ENCODE peak calls at places on chromosomes 6 and 20, in eight cellular contexts. One of them, this sample, is unnamed.

GRCh38 chr6:1612902-1613301 is 3.2 kb downstream of the FOXC1 start:
- DNase-seq in M059J: peak
- DNase-seq in activated T-cell treated with anti-CD3 and anti-CD28 coated beads, Interleukin-2, amount 50 U/mL, for 24 hours: no peak
- DNase-seq in SHP77: no peak
- DNase-seq in omental fat pad: no peak
- DNase-seq in right cardiac atrium: no peak
- DNase-seq in NCI-H1417 treated with DMSO at 0.1 percent for 48 hours: no peak
- DNase-seq in NCI-H2029: no peak
- DNase-seq in this sample: no peak

GRCh38 chr6:39755231-39755630 is 30.0 kb upstream of the KIF6 start:
- DNase-seq in M059J: peak
- DNase-seq in activated T-cell treated with anti-CD3 and anti-CD28 coated beads, Interleukin-2, amount 50 U/mL, for 24 hours: no peak
- DNase-seq in SHP77: no peak
- DNase-seq in omental fat pad: no peak
- DNase-seq in right cardiac atrium: no peak
- DNase-seq in NCI-H1417 treated with DMSO at 0.1 percent for 48 hours: no peak
- DNase-seq in NCI-H2029: no peak
- DNase-seq in this sample: no peak

GRCh38 chr6:163529605-163530004 is 115.1 kb downstream of the QKI start:
- DNase-seq in M059J: peak
- DNase-seq in activated T-cell treated with anti-CD3 and anti-CD28 coated beads, Interleukin-2, amount 50 U/mL, for 24 hours: no peak
- DNase-seq in SHP77: no peak
- DNase-seq in omental fat pad: no peak
- DNase-seq in right cardiac atrium: no peak
- DNase-seq in NCI-H1417 treated with DMSO at 0.1 percent for 48 hours: no peak
- DNase-seq in NCI-H2029: no peak
- DNase-seq in this sample: no peak

GRCh38 chr6:18327621-18328548 is 59.3 kb upstream of the RNF144B start:
- DNase-seq in M059J: no peak
- DNase-seq in activated T-cell treated with anti-CD3 and anti-CD28 coated beads, Interleukin-2, amount 50 U/mL, for 24 hours: no peak
- DNase-seq in SHP77: peak
- DNase-seq in omental fat pad: no peak
- DNase-seq in right cardiac atrium: peak
- DNase-seq in NCI-H1417 treated with DMSO at 0.1 percent for 48 hours: no peak
- DNase-seq in NCI-H2029: peak
- DNase-seq in this sample: peak

GRCh38 chr20:40262219-40262618 is 426.8 kb downstream of the MAFB start:
- DNase-seq in M059J: no peak
- DNase-seq in activated T-cell treated with anti-CD3 and anti-CD28 coated beads, Interleukin-2, amount 50 U/mL, for 24 hours: no peak
- DNase-seq in SHP77: no peak
- DNase-seq in omental fat pad: no peak
- DNase-seq in right cardiac atrium: no peak
- DNase-seq in NCI-H1417 treated with DMSO at 0.1 percent for 48 hours: no peak
- DNase-seq in NCI-H2029: no peak
- DNase-seq in this sample: no peak

GRCh38 chr20:33668087-33668790 is 1.5 kb downstream of the ACTL10 start:
- DNase-seq in M059J: no peak
- DNase-seq in activated T-cell treated with anti-CD3 and anti-CD28 coated beads, Interleukin-2, amount 50 U/mL, for 24 hours: no peak
- DNase-seq in SHP77: no peak
- DNase-seq in omental fat pad: no peak
- DNase-seq in right cardiac atrium: no peak
- DNase-seq in NCI-H1417 treated with DMSO at 0.1 percent for 48 hours: no peak
- DNase-seq in NCI-H2029: no peak
- DNase-seq in this sample: peak

GRCh38 chr6:130178692-130179091 is 44.1 kb downstream of the SAMD3 start:
- DNase-seq in M059J: peak
- DNase-seq in activated T-cell treated with anti-CD3 and anti-CD28 coated beads, Interleukin-2, amount 50 U/mL, for 24 hours: no peak
- DNase-seq in SHP77: no peak
- DNase-seq in omental fat pad: no peak
- DNase-seq in right cardiac atrium: no peak
- DNase-seq in NCI-H1417 treated with DMSO at 0.1 percent for 48 hours: no peak
- DNase-seq in NCI-H2029: no peak
- DNase-seq in this sample: peak

GRCh38 chr6:24899647-24900325 is 36.0 kb downstream of the RIPOR2 start:
- DNase-seq in M059J: peak
- DNase-seq in activated T-cell treated with anti-CD3 and anti-CD28 coated beads, Interleukin-2, amount 50 U/mL, for 24 hours: peak
- DNase-seq in SHP77: no peak
- DNase-seq in omental fat pad: no peak
- DNase-seq in right cardiac atrium: no peak
- DNase-seq in NCI-H1417 treated with DMSO at 0.1 percent for 48 hours: no peak
- DNase-seq in NCI-H2029: no peak
- DNase-seq in this sample: peak

GRCh38 chr20:34363062-34364012 is at the start of gene ITCH:
- DNase-seq in M059J: peak
- DNase-seq in activated T-cell treated with anti-CD3 and anti-CD28 coated beads, Interleukin-2, amount 50 U/mL, for 24 hours: peak
- DNase-seq in SHP77: peak
- DNase-seq in omental fat pad: peak
- DNase-seq in right cardiac atrium: peak
- DNase-seq in NCI-H1417 treated with DMSO at 0.1 percent for 48 hours: peak
- DNase-seq in NCI-H2029: peak
- DNase-seq in this sample: peak

GRCh38 chr20:25695532-25696383 is 895 bp downstream of the ZNF337 start:
- DNase-seq in M059J: peak
- DNase-seq in activated T-cell treated with anti-CD3 and anti-CD28 coated beads, Interleukin-2, amount 50 U/mL, for 24 hours: no peak
- DNase-seq in SHP77: no peak
- DNase-seq in omental fat pad: no peak
- DNase-seq in right cardiac atrium: no peak
- DNase-seq in NCI-H1417 treated with DMSO at 0.1 percent for 48 hours: no peak
- DNase-seq in NCI-H2029: no peak
- DNase-seq in this sample: no peak

GRCh38 chr20:34621383-34622367 is 55.2 kb downstream of the PIGU start:
- DNase-seq in M059J: peak
- DNase-seq in activated T-cell treated with anti-CD3 and anti-CD28 coated beads, Interleukin-2, amount 50 U/mL, for 24 hours: no peak
- DNase-seq in SHP77: no peak
- DNase-seq in omental fat pad: no peak
- DNase-seq in right cardiac atrium: no peak
- DNase-seq in NCI-H1417 treated with DMSO at 0.1 percent for 48 hours: no peak
- DNase-seq in NCI-H2029: no peak
- DNase-seq in this sample: no peak

GRCh38 chr6:150403458-150404245 is 34.8 kb downstream of the IYD start:
- DNase-seq in M059J: peak
- DNase-seq in activated T-cell treated with anti-CD3 and anti-CD28 coated beads, Interleukin-2, amount 50 U/mL, for 24 hours: no peak
- DNase-seq in SHP77: no peak
- DNase-seq in omental fat pad: no peak
- DNase-seq in right cardiac atrium: peak
- DNase-seq in NCI-H1417 treated with DMSO at 0.1 percent for 48 hours: no peak
- DNase-seq in NCI-H2029: no peak
- DNase-seq in this sample: no peak

GRCh38 chr6:15872252-15873103 is 209.7 kb upstream of the DTNBP1 start:
- DNase-seq in M059J: peak
- DNase-seq in activated T-cell treated with anti-CD3 and anti-CD28 coated beads, Interleukin-2, amount 50 U/mL, for 24 hours: no peak
- DNase-seq in SHP77: no peak
- DNase-seq in omental fat pad: no peak
- DNase-seq in right cardiac atrium: no peak
- DNase-seq in NCI-H1417 treated with DMSO at 0.1 percent for 48 hours: no peak
- DNase-seq in NCI-H2029: no peak
- DNase-seq in this sample: no peak

GRCh38 chr20:50680106-50680960 is 11.0 kb downstream of the RIPOR3 start:
- DNase-seq in M059J: peak
- DNase-seq in activated T-cell treated with anti-CD3 and anti-CD28 coated beads, Interleukin-2, amount 50 U/mL, for 24 hours: no peak
- DNase-seq in SHP77: no peak
- DNase-seq in omental fat pad: no peak
- DNase-seq in right cardiac atrium: no peak
- DNase-seq in NCI-H1417 treated with DMSO at 0.1 percent for 48 hours: no peak
- DNase-seq in NCI-H2029: no peak
- DNase-seq in this sample: peak

GRCh38 chr6:33621396-33622388 is 570 bp downstream of the ITPR3 start:
- DNase-seq in M059J: peak
- DNase-seq in activated T-cell treated with anti-CD3 and anti-CD28 coated beads, Interleukin-2, amount 50 U/mL, for 24 hours: peak
- DNase-seq in SHP77: no peak
- DNase-seq in omental fat pad: no peak
- DNase-seq in right cardiac atrium: peak
- DNase-seq in NCI-H1417 treated with DMSO at 0.1 percent for 48 hours: no peak
- DNase-seq in NCI-H2029: peak
- DNase-seq in this sample: peak

GRCh38 chr6:138454976-138455706 is 44.2 kb downstream of the NHSL1 start:
- DNase-seq in M059J: peak
- DNase-seq in activated T-cell treated with anti-CD3 and anti-CD28 coated beads, Interleukin-2, amount 50 U/mL, for 24 hours: peak
- DNase-seq in SHP77: no peak
- DNase-seq in omental fat pad: no peak
- DNase-seq in right cardiac atrium: no peak
- DNase-seq in NCI-H1417 treated with DMSO at 0.1 percent for 48 hours: no peak
- DNase-seq in NCI-H2029: no peak
- DNase-seq in this sample: no peak

GRCh38 chr6:170278743-170279094 is 12.2 kb downstream of the DLL1 start:
- DNase-seq in M059J: no peak
- DNase-seq in activated T-cell treated with anti-CD3 and anti-CD28 coated beads, Interleukin-2, amount 50 U/mL, for 24 hours: no peak
- DNase-seq in SHP77: no peak
- DNase-seq in omental fat pad: no peak
- DNase-seq in right cardiac atrium: no peak
- DNase-seq in NCI-H1417 treated with DMSO at 0.1 percent for 48 hours: no peak
- DNase-seq in NCI-H2029: no peak
- DNase-seq in this sample: no peak

GRCh38 chr6:108578595-108579038 is 17.9 kb downstream of the FOXO3 start:
- DNase-seq in M059J: peak
- DNase-seq in activated T-cell treated with anti-CD3 and anti-CD28 coated beads, Interleukin-2, amount 50 U/mL, for 24 hours: no peak
- DNase-seq in SHP77: no peak
- DNase-seq in omental fat pad: no peak
- DNase-seq in right cardiac atrium: no peak
- DNase-seq in NCI-H1417 treated with DMSO at 0.1 percent for 48 hours: no peak
- DNase-seq in NCI-H2029: no peak
- DNase-seq in this sample: peak

GRCh38 chr6:35544748-35545361 is 32.2 kb upstream of the TULP1 start:
- DNase-seq in M059J: peak
- DNase-seq in activated T-cell treated with anti-CD3 and anti-CD28 coated beads, Interleukin-2, amount 50 U/mL, for 24 hours: no peak
- DNase-seq in SHP77: no peak
- DNase-seq in omental fat pad: no peak
- DNase-seq in right cardiac atrium: no peak
- DNase-seq in NCI-H1417 treated with DMSO at 0.1 percent for 48 hours: no peak
- DNase-seq in NCI-H2029: no peak
- DNase-seq in this sample: peak

GRCh38 chr6:30885999-30886896 is 1.9 kb downstream of the DDR1 start:
- DNase-seq in M059J: peak
- DNase-seq in activated T-cell treated with anti-CD3 and anti-CD28 coated beads, Interleukin-2, amount 50 U/mL, for 24 hours: peak
- DNase-seq in SHP77: peak
- DNase-seq in omental fat pad: peak
- DNase-seq in right cardiac atrium: peak
- DNase-seq in NCI-H1417 treated with DMSO at 0.1 percent for 48 hours: no peak
- DNase-seq in NCI-H2029: peak
- DNase-seq in this sample: peak

GRCh38 chr20:63706852-63707557 is 771 bp downstream of the ARFRP1 start:
- DNase-seq in M059J: peak
- DNase-seq in activated T-cell treated with anti-CD3 and anti-CD28 coated beads, Interleukin-2, amount 50 U/mL, for 24 hours: peak
- DNase-seq in SHP77: peak
- DNase-seq in omental fat pad: no peak
- DNase-seq in right cardiac atrium: peak
- DNase-seq in NCI-H1417 treated with DMSO at 0.1 percent for 48 hours: no peak
- DNase-seq in NCI-H2029: no peak
- DNase-seq in this sample: peak

This sample was measured in islet precursor cell.